ENCODE peak calls at places on chromosomes 12 and 14, in seven cellular contexts. One of them, this sample, is unnamed.

GRCh38 chr12:66533767-66534166 is 145.1 kb downstream of the GRIP1 start:
- DNase-seq in T-helper 2 cell: no peak
- DNase-seq in T-cell: no peak
- DNase-seq in GF-D8: no peak
- DNase-seq in GM20000: no peak
- DNase-seq in left colon: no peak
- DNase-seq in RWPE1: no peak
- DNase-seq in this sample: no peak

GRCh38 chr14:67428501-67429031 is 16.6 kb upstream of the PLEK2 start:
- DNase-seq in left colon: peak
- DNase-seq in T-helper 2 cell: no peak
- DNase-seq in GM20000: no peak
- DNase-seq in RWPE1: no peak
- DNase-seq in GF-D8: no peak
- DNase-seq in T-cell: no peak
- DNase-seq in this sample: no peak

GRCh38 chr12:49200882-49201594 is 12.2 kb upstream of the TUBA1A start:
- DNase-seq in GM20000: peak
- DNase-seq in GF-D8: peak
- DNase-seq in T-helper 2 cell: peak
- DNase-seq in T-cell: no peak
- DNase-seq in RWPE1: peak
- DNase-seq in left colon: no peak
- DNase-seq in this sample: no peak

GRCh38 chr12:56222531-56222895 is 791 bp upstream of the RNF41 start:
- DNase-seq in GF-D8: peak
- DNase-seq in left colon: no peak
- DNase-seq in GM20000: no peak
- DNase-seq in T-cell: no peak
- DNase-seq in T-helper 2 cell: no peak
- DNase-seq in RWPE1: no peak
- DNase-seq in this sample: no peak

GRCh38 chr12:67484788-67485480 is 163.6 kb upstream of the DYRK2 start:
- DNase-seq in GF-D8: no peak
- DNase-seq in T-cell: no peak
- DNase-seq in T-helper 2 cell: peak
- DNase-seq in RWPE1: no peak
- DNase-seq in GM20000: no peak
- DNase-seq in left colon: no peak
- DNase-seq in this sample: no peak

GRCh38 chr14:100728962-100729361 is 2.3 kb downstream of the DLK1 start:
- DNase-seq in GM20000: no peak
- DNase-seq in left colon: no peak
- DNase-seq in GF-D8: no peak
- DNase-seq in RWPE1: no peak
- DNase-seq in T-cell: no peak
- DNase-seq in T-helper 2 cell: no peak
- DNase-seq in this sample: no peak

GRCh38 chr14:90405755-90406154 is 8.9 kb downstream of the CALM1 start:
- DNase-seq in GF-D8: no peak
- DNase-seq in RWPE1: no peak
- DNase-seq in T-cell: no peak
- DNase-seq in left colon: no peak
- DNase-seq in T-helper 2 cell: no peak
- DNase-seq in GM20000: no peak
- DNase-seq in this sample: no peak

GRCh38 chr12:93594766-93595165 is 22.3 kb downstream of the SOCS2 start:
- DNase-seq in T-cell: no peak
- DNase-seq in GM20000: no peak
- DNase-seq in RWPE1: no peak
- DNase-seq in GF-D8: no peak
- DNase-seq in left colon: no peak
- DNase-seq in T-helper 2 cell: no peak
- DNase-seq in this sample: no peak

GRCh38 chr12:64042901-64043300 is 179.2 kb downstream of the KICS2 start:
- DNase-seq in GF-D8: no peak
- DNase-seq in T-cell: no peak
- DNase-seq in left colon: no peak
- DNase-seq in RWPE1: no peak
- DNase-seq in GM20000: no peak
- DNase-seq in T-helper 2 cell: no peak
- DNase-seq in this sample: no peak

GRCh38 chr12:65643171-65643570 is 181.1 kb upstream of the HMGA2 start:
- DNase-seq in T-helper 2 cell: no peak
- DNase-seq in T-cell: no peak
- DNase-seq in left colon: no peak
- DNase-seq in GF-D8: no peak
- DNase-seq in RWPE1: no peak
- DNase-seq in GM20000: no peak
- DNase-seq in this sample: no peak

GRCh38 chr12:2922329-2922728 is 31.6 kb downstream of the TULP3 start:
- DNase-seq in GM20000: no peak
- DNase-seq in GF-D8: no peak
- DNase-seq in T-cell: no peak
- DNase-seq in T-helper 2 cell: no peak
- DNase-seq in left colon: no peak
- DNase-seq in RWPE1: no peak
- DNase-seq in this sample: no peak

GRCh38 chr12:105085537-105085936 is 1.3 kb upstream of the ALDH1L2 start:
- DNase-seq in left colon: no peak
- DNase-seq in GM20000: no peak
- DNase-seq in T-helper 2 cell: no peak
- DNase-seq in GF-D8: no peak
- DNase-seq in RWPE1: no peak
- DNase-seq in T-cell: no peak
- DNase-seq in this sample: no peak